ENCODE peak calls at places on chromosomes 5 and 9, in five cellular contexts. One of them, this sample, is unnamed.

GRCh38 chr5:35316611-35317307 is 86.5 kb upstream of the PRLR start:
- DNase-seq in left ventricle myocardium superior: no peak
- DNase-seq in NCI-H774: no peak
- DNase-seq in fibroblast of the conjunctiva: no peak
- DNase-seq in colonic mucosa: no peak
- DNase-seq in this sample: no peak

GRCh38 chr9:114591206-114591853 is 3.8 kb downstream of the ATP6V1G1 start:
- DNase-seq in NCI-H774: no peak
- DNase-seq in colonic mucosa: no peak
- DNase-seq in fibroblast of the conjunctiva: no peak
- DNase-seq in left ventricle myocardium superior: no peak
- DNase-seq in this sample: no peak

GRCh38 chr9:135508211-135508820 is 7.8 kb downstream of the MRPS2 start:
- DNase-seq in fibroblast of the conjunctiva: no peak
- DNase-seq in NCI-H774: no peak
- DNase-seq in left ventricle myocardium superior: no peak
- DNase-seq in colonic mucosa: no peak
- DNase-seq in this sample: no peak

GRCh38 chr5:125357660-125358059 is 611.2 kb upstream of the ZNF608 start:
- DNase-seq in left ventricle myocardium superior: no peak
- DNase-seq in NCI-H774: no peak
- DNase-seq in fibroblast of the conjunctiva: no peak
- DNase-seq in colonic mucosa: no peak
- DNase-seq in this sample: no peak

GRCh38 chr5:129629581-129629980 is 118.3 kb upstream of the MINAR2 start:
- DNase-seq in left ventricle myocardium superior: no peak
- DNase-seq in colonic mucosa: no peak
- DNase-seq in NCI-H774: no peak
- DNase-seq in fibroblast of the conjunctiva: no peak
- DNase-seq in this sample: no peak

GRCh38 chr9:130480673-130481072 is 35.9 kb downstream of the ASS1 start:
- DNase-seq in left ventricle myocardium superior: no peak
- DNase-seq in NCI-H774: no peak
- DNase-seq in fibroblast of the conjunctiva: no peak
- DNase-seq in colonic mucosa: no peak
- DNase-seq in this sample: no peak

GRCh38 chr9:32430720-32431119 is 46.3 kb downstream of the ACO1 start:
- DNase-seq in left ventricle myocardium superior: no peak
- DNase-seq in colonic mucosa: no peak
- DNase-seq in fibroblast of the conjunctiva: peak
- DNase-seq in NCI-H774: no peak
- DNase-seq in this sample: no peak

GRCh38 chr5:149406203-149406978 is 27.3 kb upstream of the IL17B start:
- DNase-seq in fibroblast of the conjunctiva: peak
- DNase-seq in NCI-H774: no peak
- DNase-seq in left ventricle myocardium superior: peak
- DNase-seq in colonic mucosa: no peak
- DNase-seq in this sample: peak

GRCh38 chr9:110788871-110789270 is 120.3 kb downstream of the MUSK start:
- DNase-seq in colonic mucosa: no peak
- DNase-seq in fibroblast of the conjunctiva: no peak
- DNase-seq in NCI-H774: no peak
- DNase-seq in left ventricle myocardium superior: no peak
- DNase-seq in this sample: no peak

GRCh38 chr9:15512889-15513288 is 2.1 kb upstream of the PSIP1 start:
- DNase-seq in colonic mucosa: no peak
- DNase-seq in fibroblast of the conjunctiva: no peak
- DNase-seq in left ventricle myocardium superior: no peak
- DNase-seq in NCI-H774: no peak
- DNase-seq in this sample: no peak

GRCh38 chr9:33435821-33436277 is 11.5 kb downstream of the AQP3 start:
- DNase-seq in left ventricle myocardium superior: no peak
- DNase-seq in colonic mucosa: no peak
- DNase-seq in fibroblast of the conjunctiva: no peak
- DNase-seq in NCI-H774: no peak
- DNase-seq in this sample: no peak